ENCODE peak calls at places on chromosomes 6 and 20, in nine cellular contexts. L is GM04503; Z is NCI-H82; T is NCI-H2081; S is activated CD8-positive, alpha-beta memory T cell treated with anti-CD3 and anti-CD28 coated beads, Interleukin-2, amount 50 U/mL, for 4 hours; F is ascending aorta; I is germinal center; R is NCI-H1436 treated with DMSO at 0.1 percent for 48 hours; Q is transverse colon. W is an unnamed sample.

GRCh38 chr20:1898496-1899168 is 3.4 kb downstream of the SIRPA start:
- DNase-seq in R (no peak), S (no peak), F (no peak), Z (no peak), I (no peak), Q (no peak), L (no peak), T (no peak), W (no peak)

GRCh38 chr6:151388997-151389639 is 2.2 kb downstream of the ZBTB2 start:
- DNase-seq in F (no peak), R (no peak), L (no peak), Z (peak), Q (no peak), I (no peak), T (peak), S (no peak), W (no peak)

GRCh38 chr6:165536911-165537310 is 126.1 kb downstream of the PDE10A start:
- DNase-seq in F (no peak), R (no peak), T (no peak), Q (no peak), L (no peak), I (no peak), S (no peak), Z (no peak), W (no peak)

GRCh38 chr20:47118641-47119040 is 224.0 kb downstream of the EYA2 start:
- DNase-seq in Q (no peak), I (no peak), L (no peak), F (no peak), R (no peak), Z (no peak), S (no peak), T (no peak), W (peak)

GRCh38 chr6:157314705-157315321 is 8.5 kb downstream of the TMEM242 start:
- DNase-seq in Z (no peak), R (no peak), F (no peak), Q (no peak), I (peak), L (peak), S (no peak), T (no peak), W (peak)

GRCh38 chr6:82094166-82094806 is 153.3 kb downstream of the IBTK start:
- DNase-seq in L (no peak), I (no peak), T (no peak), R (no peak), Z (no peak), S (no peak), F (no peak), Q (no peak), W (no peak)

GRCh38 chr6:38498085-38498484 is 141.6 kb downstream of the BTBD9 start:
- DNase-seq in L (no peak), R (no peak), Z (no peak), Q (no peak), T (no peak), F (no peak), S (no peak), I (no peak), W (no peak)

GRCh38 chr6:75222261-75222660 is 16.4 kb upstream of the COL12A1 start:
- DNase-seq in Z (no peak), I (no peak), Q (no peak), F (no peak), L (no peak), S (no peak), R (no peak), T (no peak), W (no peak)

GRCh38 chr6:31009731-31010130 is 543 bp upstream of the MUC22 start:
- DNase-seq in Z (no peak), S (no peak), I (no peak), F (no peak), L (no peak), R (no peak), Q (no peak), T (no peak), W (no peak)

GRCh38 chr6:72553531-72554202 is 68.2 kb upstream of the KCNQ5 start:
- DNase-seq in Q (no peak), Z (peak), F (no peak), I (no peak), R (peak), T (peak), L (peak), S (no peak), W (no peak)

GRCh38 chr6:147434508-147434907 is 74.0 kb upstream of the SAMD5 start:
- DNase-seq in Z (no peak), F (no peak), L (no peak), S (no peak), R (no peak), Q (no peak), I (no peak), T (no peak), W (no peak)

GRCh38 chr6:18389479-18389878 is 2.3 kb downstream of the RNF144B start:
- DNase-seq in T (no peak), L (peak), I (no peak), R (no peak), S (no peak), Q (no peak), F (no peak), Z (no peak), W (peak)

GRCh38 chr6:100382031-100382430 is 82.7 kb downstream of the SIM1 start:
- DNase-seq in F (no peak), Q (no peak), Z (no peak), L (no peak), S (no peak), R (peak), I (no peak), T (no peak), W (no peak)

GRCh38 chr6:40170856-40171255 is 236.6 kb upstream of the MOCS1 start:
- DNase-seq in Q (no peak), I (no peak), F (no peak), R (no peak), L (no peak), Z (no peak), T (no peak), S (no peak), W (no peak)

GRCh38 chr20:50303573-50304500 is 113.2 kb downstream of the CEBPB start:
- DNase-seq in F (no peak), S (no peak), T (peak), L (no peak), Z (peak), I (no peak), R (no peak), Q (peak), W (peak)

GRCh38 chr6:79672631-79673065 is 41.5 kb downstream of the SH3BGRL2 start:
- DNase-seq in R (no peak), I (no peak), Q (no peak), F (no peak), L (no peak), S (no peak), Z (no peak), T (no peak), W (peak)

GRCh38 chr20:22581437-22582385 is 2.7 kb downstream of the FOXA2 start:
- DNase-seq in L (no peak), F (no peak), T (peak), R (no peak), Z (no peak), Q (no peak), I (no peak), S (no peak), W (no peak)

GRCh38 chr20:62501801-62502495 is 26.2 kb upstream of the GATA5 start:
- DNase-seq in L (no peak), T (no peak), S (peak), Z (no peak), I (no peak), R (no peak), F (peak), Q (no peak), W (peak)

GRCh38 chr6:154239392-154239791 is 117.2 kb downstream of the IPCEF1 start:
- DNase-seq in Q (no peak), F (no peak), T (no peak), L (no peak), R (no peak), Z (no peak), S (peak), I (no peak), W (no peak)

GRCh38 chr6:3239110-3239830 is 11.8 kb upstream of the TUBB2B start:
- DNase-seq in Z (peak), S (no peak), T (no peak), R (no peak), Q (no peak), F (no peak), I (no peak), L (no peak), W (peak)

GRCh38 chr6:75691012-75691411 is 58.0 kb upstream of the MYO6 start:
- DNase-seq in L (no peak), S (no peak), I (no peak), F (no peak), R (no peak), Z (no peak), Q (no peak), T (no peak), W (no peak)

GRCh38 chr20:39146394-39146793 is 184.2 kb downstream of the DHX35 start:
- DNase-seq in L (no peak), I (no peak), S (no peak), R (no peak), Z (no peak), F (no peak), Q (no peak), T (no peak), W (no peak)

GRCh38 chr20:48722737-48723191 is 105.0 kb downstream of the PREX1 start:
- DNase-seq in Q (no peak), F (peak), S (peak), Z (no peak), T (peak), R (no peak), I (peak), L (no peak), W (no peak)

GRCh38 chr20:36543187-36544133 is 2.1 kb downstream of the MYL9 start:
- DNase-seq in R (no peak), L (peak), S (no peak), Q (peak), Z (no peak), F (peak), T (no peak), I (no peak), W (peak)

W was measured in SK-MEL-5.